ENCODE peak calls at places on chromosomes 11 and 22, in four cellular contexts. S is SW 1271, C is astrocyte of the hippocampus, X is heart right ventricle. A is an unnamed sample.

GRCh38 chr11:6618117-6619020 is 853 bp downstream of the TPP1 start:
- DNase-seq in S (no peak), C (peak), X (peak), A (no peak)

GRCh38 chr11:62062223-62062861 is 61.5 kb upstream of the INCENP start:
- DNase-seq in S (no peak), C (no peak), X (no peak), A (no peak)

GRCh38 chr22:41913842-41914534 is 886 bp downstream of the SHISA8 start:
- DNase-seq in S (no peak), C (peak), X (no peak), A (no peak)

GRCh38 chr11:8776209-8776608 is 93.6 kb downstream of the RPL27A start:
- DNase-seq in S (no peak), C (no peak), X (no peak), A (no peak)

GRCh38 chr11:125364085-125364822 is 131.8 kb downstream of the FEZ1 start:
- DNase-seq in S (no peak), C (no peak), X (no peak), A (no peak)

GRCh38 chr11:82738116-82738515 is 4.5 kb upstream of the FAM181B start:
- DNase-seq in S (no peak), C (no peak), X (no peak), A (no peak)

GRCh38 chr11:82767123-82767522 is 33.5 kb upstream of the FAM181B start:
- DNase-seq in S (no peak), C (no peak), X (no peak), A (no peak)

GRCh38 chr11:6418958-6419611 is at the start of gene APBB1:
- DNase-seq in S (peak), C (peak), X (peak), A (no peak)

GRCh38 chr22:20298803-20299735 is 20.8 kb downstream of the DGCR6L start:
- DNase-seq in S (peak), C (peak), X (peak), A (peak)

GRCh38 chr11:36469881-36470802 is 39.9 kb downstream of the TRAF6 start:
- DNase-seq in S (no peak), C (peak), X (no peak), A (no peak)

GRCh38 chr11:473975-474785 is 24.1 kb downstream of the PTDSS2 start:
- DNase-seq in S (no peak), C (no peak), X (no peak), A (no peak)

GRCh38 chr11:2791521-2792375 is 92.0 kb upstream of the KCNQ1OT1 start:
- DNase-seq in S (no peak), C (no peak), X (no peak), A (no peak)

GRCh38 chr22:37396488-37397084 is 30.7 kb downstream of the ELFN2 start:
- DNase-seq in S (no peak), C (no peak), X (no peak), A (no peak)

GRCh38 chr11:102761646-102762238 is 18.7 kb downstream of the MMP10 start:
- DNase-seq in S (peak), C (peak), X (no peak), A (no peak)

GRCh38 chr22:48707749-48708557 is 1119.7 kb downstream of the BRD1 start:
- DNase-seq in S (no peak), C (no peak), X (no peak), A (no peak)

GRCh38 chr11:66720223-66720898 is 8.7 kb downstream of the SPTBN2 start:
- DNase-seq in S (no peak), C (peak), X (no peak), A (peak)

GRCh38 chr11:127191689-127192088 is 191.1 kb upstream of the KIRREL3 start:
- DNase-seq in S (no peak), C (no peak), X (no peak), A (no peak)

GRCh38 chr22:28268176-28268575 is 349.1 kb upstream of the PITPNB start:
- DNase-seq in S (no peak), C (peak), X (no peak), A (no peak)